ENCODE peak calls at places on chromosomes 16 and 17, in seven cellular contexts. One of them, this sample, is unnamed.

GRCh38 chr16:1941924-1942809 is 832 bp downstream of the MSRB1 start:
- DNase-seq in keratinocyte: no peak
- DNase-seq in uterus: no peak
- DNase-seq in stomach: no peak
- DNase-seq in colonic mucosa: peak; percentile 50
- DNase-seq in RWPE2: peak; percentile 57
- DNase-seq in breast epithelium: no peak
- DNase-seq in this sample: no peak

GRCh38 chr17:31320231-31320630 is 1.2 kb downstream of the EVI2A start:
- DNase-seq in keratinocyte: no peak
- DNase-seq in uterus: no peak
- DNase-seq in stomach: no peak
- DNase-seq in colonic mucosa: no peak
- DNase-seq in RWPE2: no peak
- DNase-seq in breast epithelium: no peak
- DNase-seq in this sample: no peak

GRCh38 chr16:78386925-78387324 is 287.5 kb downstream of the WWOX start:
- DNase-seq in keratinocyte: no peak
- DNase-seq in uterus: no peak
- DNase-seq in stomach: no peak
- DNase-seq in colonic mucosa: no peak
- DNase-seq in RWPE2: no peak
- DNase-seq in breast epithelium: no peak
- DNase-seq in this sample: no peak

GRCh38 chr17:13030459-13031305 is 12.9 kb upstream of the ELAC2 start:
- DNase-seq in keratinocyte: no peak
- DNase-seq in uterus: no peak
- DNase-seq in stomach: no peak
- DNase-seq in colonic mucosa: peak; percentile 47
- DNase-seq in RWPE2: no peak
- DNase-seq in breast epithelium: no peak
- DNase-seq in this sample: no peak

GRCh38 chr17:29567362-29568330 is 809 bp upstream of the ABHD15 start:
- DNase-seq in keratinocyte: no peak
- DNase-seq in uterus: peak; percentile 61
- DNase-seq in stomach: peak; percentile 73
- DNase-seq in colonic mucosa: peak; percentile 80
- DNase-seq in RWPE2: peak; percentile 75
- DNase-seq in breast epithelium: peak; percentile 56
- DNase-seq in this sample: peak; percentile 86

GRCh38 chr17:42120161-42121065 is 754 bp downstream of the KAT2A start:
- DNase-seq in keratinocyte: no peak
- DNase-seq in uterus: peak; percentile 35
- DNase-seq in stomach: no peak
- DNase-seq in colonic mucosa: no peak
- DNase-seq in RWPE2: no peak
- DNase-seq in breast epithelium: no peak
- DNase-seq in this sample: peak; percentile 30

GRCh38 chr16:50297301-50298074 is 31.1 kb downstream of the ADCY7 start:
- DNase-seq in keratinocyte: no peak
- DNase-seq in uterus: no peak
- DNase-seq in stomach: no peak
- DNase-seq in colonic mucosa: no peak
- DNase-seq in RWPE2: peak; percentile 45
- DNase-seq in breast epithelium: no peak
- DNase-seq in this sample: peak; percentile 32

GRCh38 chr17:68461122-68461539 is 3.8 kb upstream of the WIPI1 start:
- DNase-seq in keratinocyte: no peak
- DNase-seq in uterus: no peak
- DNase-seq in stomach: no peak
- DNase-seq in colonic mucosa: no peak
- DNase-seq in RWPE2: no peak
- DNase-seq in breast epithelium: no peak
- DNase-seq in this sample: no peak

GRCh38 chr17:40542562-40543411 is 22.5 kb downstream of the CCR7 start:
- DNase-seq in keratinocyte: no peak
- DNase-seq in uterus: peak; percentile 93
- DNase-seq in stomach: peak; percentile 49
- DNase-seq in colonic mucosa: peak; percentile 67
- DNase-seq in RWPE2: peak; percentile 78
- DNase-seq in breast epithelium: peak; percentile 60
- DNase-seq in this sample: no peak

GRCh38 chr17:29295420-29295819 is 1.5 kb upstream of the NUFIP2 start:
- DNase-seq in keratinocyte: no peak
- DNase-seq in uterus: no peak
- DNase-seq in stomach: no peak
- DNase-seq in colonic mucosa: no peak
- DNase-seq in RWPE2: no peak
- DNase-seq in breast epithelium: no peak
- DNase-seq in this sample: no peak

GRCh38 chr16:82657239-82657638 is 30.5 kb downstream of the CDH13 start:
- DNase-seq in keratinocyte: no peak
- DNase-seq in uterus: no peak
- DNase-seq in stomach: no peak
- DNase-seq in colonic mucosa: no peak
- DNase-seq in RWPE2: no peak
- DNase-seq in breast epithelium: no peak
- DNase-seq in this sample: no peak

GRCh38 chr17:75241996-75242460 is 19.4 kb downstream of the GGA3 start:
- DNase-seq in keratinocyte: no peak
- DNase-seq in uterus: no peak
- DNase-seq in stomach: no peak
- DNase-seq in colonic mucosa: no peak
- DNase-seq in RWPE2: no peak
- DNase-seq in breast epithelium: no peak
- DNase-seq in this sample: no peak

GRCh38 chr16:70467608-70468007 is 13.2 kb downstream of the FCSK start:
- DNase-seq in keratinocyte: no peak
- DNase-seq in uterus: no peak
- DNase-seq in stomach: no peak
- DNase-seq in colonic mucosa: no peak
- DNase-seq in RWPE2: no peak
- DNase-seq in breast epithelium: no peak
- DNase-seq in this sample: no peak

GRCh38 chr16:70466812-70467090 is 12.4 kb downstream of the FCSK start:
- DNase-seq in keratinocyte: no peak
- DNase-seq in uterus: no peak
- DNase-seq in stomach: no peak
- DNase-seq in colonic mucosa: no peak
- DNase-seq in RWPE2: no peak
- DNase-seq in breast epithelium: no peak
- DNase-seq in this sample: no peak

GRCh38 chr16:70465999-70466811 is 11.8 kb downstream of the FCSK start:
- DNase-seq in keratinocyte: no peak
- DNase-seq in uterus: no peak
- DNase-seq in stomach: no peak
- DNase-seq in colonic mucosa: no peak
- DNase-seq in RWPE2: no peak
- DNase-seq in breast epithelium: no peak
- DNase-seq in this sample: no peak

GRCh38 chr16:70468776-70469525 is 14.6 kb downstream of the FCSK start:
- DNase-seq in keratinocyte: no peak
- DNase-seq in uterus: no peak
- DNase-seq in stomach: no peak
- DNase-seq in colonic mucosa: no peak
- DNase-seq in RWPE2: no peak
- DNase-seq in breast epithelium: no peak
- DNase-seq in this sample: no peak

GRCh38 chr16:70467113-70467512 is 12.7 kb downstream of the FCSK start:
- DNase-seq in keratinocyte: no peak
- DNase-seq in uterus: no peak
- DNase-seq in stomach: no peak
- DNase-seq in colonic mucosa: no peak
- DNase-seq in RWPE2: no peak
- DNase-seq in breast epithelium: no peak
- DNase-seq in this sample: peak; percentile 36
- TF ChIP-seq CTCF in keratinocyte: no peak
- TF ChIP-seq CTCF in uterus: no peak
- TF ChIP-seq CTCF in stomach: no peak
- TF ChIP-seq CTCF in colonic mucosa: no peak
- TF ChIP-seq CTCF in RWPE2: peak; percentile 26
- TF ChIP-seq CTCF in breast epithelium: no peak
- TF ChIP-seq CTCF in this sample: no peak

DNA sequence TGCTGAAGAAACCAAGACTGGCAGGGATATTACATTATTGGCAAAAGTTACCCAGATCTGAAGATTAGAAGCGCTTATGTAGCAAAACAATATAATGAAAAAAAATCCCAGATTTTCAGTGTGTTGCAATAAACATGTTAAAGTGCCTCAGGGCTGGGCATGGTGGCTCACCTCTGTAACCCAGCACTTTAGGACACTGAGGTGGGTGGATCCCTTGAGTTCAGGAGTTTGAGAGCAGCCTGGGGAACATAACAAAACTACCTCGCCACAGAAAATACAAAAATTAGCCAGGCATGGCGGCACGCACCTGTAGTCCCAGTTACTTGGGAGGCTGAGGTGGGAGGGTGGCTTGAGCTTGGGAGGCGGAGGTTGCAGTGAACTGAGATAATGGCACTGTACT is 6.8 kb downstream of the ZNF207 start:
- DNase-seq in keratinocyte: no peak
- DNase-seq in uterus: no peak
- DNase-seq in stomach: no peak
- DNase-seq in colonic mucosa: no peak
- DNase-seq in RWPE2: no peak
- DNase-seq in breast epithelium: no peak
- DNase-seq in this sample: no peak
- H3K4me1 ChIP-seq in keratinocyte: peaks cover 41% of the 10 kb centered on the region
- H3K4me1 ChIP-seq in uterus: peaks cover 20% of the 10 kb centered on the region
- H3K4me1 ChIP-seq in stomach: peaks cover 80% of the 10 kb centered on the region
- H3K4me1 ChIP-seq in colonic mucosa: peaks cover 7% of the 10 kb centered on the region
- H3K4me1 ChIP-seq in RWPE2: peaks cover 32% of the 10 kb centered on the region
- H3K4me1 ChIP-seq in breast epithelium: peaks cover 26% of the 10 kb centered on the region
- H3K4me1 ChIP-seq in this sample: peaks cover 24% of the 10 kb centered on the region

GRCh38 chr16:72937360-72937759 is 110.6 kb downstream of the ZFHX3 start:
- DNase-seq in keratinocyte: no peak
- DNase-seq in uterus: no peak
- DNase-seq in stomach: no peak
- DNase-seq in colonic mucosa: no peak
- DNase-seq in RWPE2: no peak
- DNase-seq in breast epithelium: no peak
- DNase-seq in this sample: no peak
- TF ChIP-seq CTCF in keratinocyte: no peak
- TF ChIP-seq CTCF in uterus: no peak
- TF ChIP-seq CTCF in stomach: no peak
- TF ChIP-seq CTCF in colonic mucosa: no peak
- TF ChIP-seq CTCF in RWPE2: no peak
- TF ChIP-seq CTCF in breast epithelium: no peak
- TF ChIP-seq CTCF in this sample: no peak

DNA sequence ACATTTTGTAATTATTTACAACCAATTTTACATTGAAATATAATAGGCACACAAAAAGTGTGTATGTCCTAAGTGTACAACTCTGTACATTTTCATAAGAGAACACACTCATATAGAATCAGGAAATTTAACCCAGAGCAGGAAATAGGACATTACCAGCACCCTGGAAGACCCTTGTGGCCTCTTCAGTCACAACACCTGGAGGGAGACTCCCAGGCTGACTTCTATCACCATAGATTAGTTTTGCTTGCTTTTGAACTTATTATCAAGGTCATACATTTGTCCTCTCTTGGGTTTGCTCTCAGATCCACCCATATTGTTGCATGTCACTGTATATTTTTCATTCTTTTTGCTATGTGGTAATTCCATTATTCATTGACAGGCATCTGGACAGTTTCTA is 5.8 kb downstream of the RIPOR1 start:
- DNase-seq in keratinocyte: no peak
- DNase-seq in uterus: no peak
- DNase-seq in stomach: no peak
- DNase-seq in colonic mucosa: no peak
- DNase-seq in RWPE2: no peak
- DNase-seq in breast epithelium: no peak
- DNase-seq in this sample: no peak
- H3K4me1 ChIP-seq in keratinocyte: peaks cover 29% of the 10 kb centered on the region
- H3K4me1 ChIP-seq in uterus: no peaks in the 10 kb centered on the region
- H3K4me1 ChIP-seq in stomach: peaks cover 85% of the 10 kb centered on the region
- H3K4me1 ChIP-seq in colonic mucosa: peaks cover 19% of the 10 kb centered on the region
- H3K4me1 ChIP-seq in RWPE2: peaks cover 3% of the 10 kb centered on the region
- H3K4me1 ChIP-seq in breast epithelium: peaks cover 15% of the 10 kb centered on the region
- H3K4me1 ChIP-seq in this sample: peaks cover 30% of the 10 kb centered on the region

GRCh38 chr16:51509336-51509735 is 358.3 kb upstream of the SALL1 start:
- DNase-seq in keratinocyte: no peak
- DNase-seq in uterus: no peak
- DNase-seq in stomach: no peak
- DNase-seq in colonic mucosa: no peak
- DNase-seq in RWPE2: no peak
- DNase-seq in breast epithelium: no peak
- DNase-seq in this sample: no peak
- TF ChIP-seq CTCF in keratinocyte: no peak
- TF ChIP-seq CTCF in uterus: no peak
- TF ChIP-seq CTCF in stomach: no peak
- TF ChIP-seq CTCF in colonic mucosa: no peak
- TF ChIP-seq CTCF in RWPE2: peak; percentile 27
- TF ChIP-seq CTCF in breast epithelium: no peak
- TF ChIP-seq CTCF in this sample: no peak

DNA sequence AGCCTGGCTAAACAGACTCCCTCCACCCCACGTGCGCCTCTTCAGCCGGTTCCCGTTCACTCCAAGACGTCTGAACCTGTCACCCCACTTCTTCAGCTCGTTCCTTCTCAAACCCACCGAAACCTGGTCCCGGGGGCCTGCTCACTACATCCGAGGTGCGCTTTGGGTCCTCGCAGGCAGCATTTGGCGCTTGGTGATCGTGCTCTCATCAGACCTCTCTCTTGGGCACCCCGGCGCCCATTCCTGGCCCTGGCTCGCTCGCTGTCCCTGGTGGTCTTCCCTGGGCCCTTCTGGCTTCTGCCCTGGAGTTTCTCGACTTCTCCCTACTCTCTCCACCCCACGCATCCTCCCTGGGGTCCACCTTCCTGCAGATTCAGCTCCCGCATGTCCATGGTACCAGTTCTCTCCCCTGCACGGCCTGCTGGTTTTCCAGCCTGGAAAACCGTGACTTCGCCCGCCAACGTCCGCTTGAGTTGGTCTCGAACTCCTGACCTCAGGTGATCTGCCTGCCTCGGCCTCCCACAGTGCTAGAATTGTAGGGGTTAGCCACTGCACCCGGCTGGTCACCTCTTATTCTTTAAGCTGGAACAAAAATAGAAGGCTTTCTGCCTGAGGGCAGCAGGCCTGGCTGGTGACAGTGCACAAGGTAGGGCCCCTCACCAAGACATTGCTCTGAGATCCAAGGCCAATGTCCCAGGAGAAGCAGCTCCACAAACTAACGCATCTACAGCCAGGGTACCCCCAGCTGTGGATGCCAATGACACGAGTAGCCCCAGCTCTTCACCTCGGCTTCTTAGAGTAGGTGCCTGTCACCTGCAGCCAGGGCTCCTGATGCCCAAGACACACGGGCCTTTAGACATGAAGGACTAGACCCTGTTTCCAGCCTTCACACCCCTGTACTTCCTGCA is 1.0 kb upstream of the MEAK7 start:
- DNase-seq in keratinocyte: no peak
- DNase-seq in uterus: no peak
- DNase-seq in stomach: no peak
- DNase-seq in colonic mucosa: no peak
- DNase-seq in RWPE2: peak; percentile 64
- DNase-seq in breast epithelium: no peak
- DNase-seq in this sample: peak; percentile 39
- H3K4me1 ChIP-seq in keratinocyte: peaks cover 50% of the 10 kb centered on the region
- H3K4me1 ChIP-seq in uterus: no peaks in the 10 kb centered on the region
- H3K4me1 ChIP-seq in stomach: peaks cover 40% of the 10 kb centered on the region
- H3K4me1 ChIP-seq in colonic mucosa: no peaks in the 10 kb centered on the region
- H3K4me1 ChIP-seq in RWPE2: peaks cover 39% of the 10 kb centered on the region
- H3K4me1 ChIP-seq in breast epithelium: peaks cover 7% of the 10 kb centered on the region
- H3K4me1 ChIP-seq in this sample: peaks cover 25% of the 10 kb centered on the region

This sample was measured in Caco-2.